ENCODE peak calls at places on chromosomes 2 and 18, in five cellular contexts. D is HL-60, B is tibial nerve, F is GM23338, V is upper lobe of right lung. R is an unnamed sample.

GRCh38 chr18:49817947-49818346 is 4.6 kb upstream of the ACAA2 start:
- DNase-seq in D (no peak), F (no peak), V (no peak), B (no peak), R (no peak)

GRCh38 chr2:39119732-39120520 is 925 bp downstream of the SOS1 start:
- DNase-seq in V (peak; percentile 84), D (no peak), B (peak; percentile 20), F (peak; percentile 61), R (no peak)

GRCh38 chr2:160271166-160272086 is 71.4 kb upstream of the ITGB6 start:
- DNase-seq in V (peak; percentile 73), B (no peak), D (no peak), F (peak; percentile 50), R (no peak)

GRCh38 chr2:136000502-136000901 is 15.1 kb upstream of the DARS1 start:
- DNase-seq in V (no peak), B (no peak), F (no peak), D (no peak), R (no peak)

GRCh38 chr2:239273280-239274234 is 127.3 kb downstream of the HDAC4 start:
- DNase-seq in V (peak; percentile 83), D (no peak), B (no peak), F (no peak), R (no peak)

GRCh38 chr2:54701029-54701428 is 22.4 kb upstream of the EML6 start:
- DNase-seq in V (no peak), B (no peak), F (no peak), D (no peak), R (no peak)

GRCh38 chr2:147689510-147689909 is 155.3 kb upstream of the ACVR2A start:
- DNase-seq in V (no peak), F (no peak), B (no peak), D (peak; percentile 45), R (no peak)

GRCh38 chr2:102439065-102439695 is 16.2 kb downstream of the IL18RAP start:
- DNase-seq in F (no peak), D (no peak), V (no peak), B (no peak), R (peak; percentile 16)

GRCh38 chr2:64221935-64222334 is 77.7 kb upstream of the PELI1 start:
- DNase-seq in V (no peak), B (no peak), D (no peak), F (no peak), R (no peak)

GRCh38 chr2:28269019-28269784 is 123.5 kb upstream of the FOSL2 start:
- DNase-seq in D (no peak), B (no peak), F (peak; percentile 40), V (no peak), R (no peak)

GRCh38 chr2:148660999-148661398 is 16.4 kb downstream of the EPC2 start:
- DNase-seq in D (no peak), B (no peak), V (no peak), F (no peak), R (no peak)

GRCh38 chr18:79424008-79424565 is 28.4 kb downstream of the NFATC1 start:
- DNase-seq in B (peak; percentile 82), D (no peak), F (no peak), V (no peak), R (no peak)

GRCh38 chr2:149084924-149085795 is 46.7 kb downstream of the LYPD6B start:
- DNase-seq in D (peak; percentile 66), V (no peak), F (no peak), B (no peak), R (peak; percentile 63)

GRCh38 chr2:44952143-44952805 is 10.8 kb downstream of the SIX3 start:
- DNase-seq in B (no peak), D (no peak), V (no peak), F (peak; percentile 92), R (no peak)

GRCh38 chr2:240502059-240502429 is 55.7 kb downstream of the ANKMY1 start:
- DNase-seq in V (no peak), B (no peak), F (no peak), D (no peak), R (no peak)

GRCh38 chr2:181457741-181458425 is 697 bp downstream of the ITGA4 start:
- DNase-seq in V (peak; percentile 71), D (peak; percentile 80), F (peak; percentile 53), B (no peak), R (no peak)

GRCh38 chr2:138648606-138649005 is 131.6 kb downstream of the NXPH2 start:
- DNase-seq in V (no peak), F (peak; percentile 52), B (no peak), D (no peak), R (no peak)

GRCh38 chr2:68715353-68716041 is 19.1 kb upstream of the ARHGAP25 start:
- DNase-seq in V (peak; percentile 71), F (peak; percentile 95), B (peak; percentile 34), D (peak; percentile 36), R (no peak)

GRCh38 chr2:10477443-10478297 is 29.5 kb upstream of the ODC1 start:
- DNase-seq in F (no peak), D (no peak), B (no peak), V (peak; percentile 47), R (no peak)

GRCh38 chr2:235563056-235563777 is 69.4 kb downstream of the AGAP1 start:
- DNase-seq in D (no peak), F (no peak), B (no peak), V (no peak), R (no peak)

GRCh38 chr2:190802133-190802532 is 78.5 kb upstream of the GLS start:
- DNase-seq in D (no peak), V (no peak), B (no peak), F (peak; percentile 63), R (no peak)

GRCh38 chr2:6771539-6772365 is 94.0 kb downstream of the CMPK2 start:
- DNase-seq in B (no peak), V (no peak), D (no peak), F (peak; percentile 41), R (no peak)

GRCh38 chr2:173574713-173575112 is 220.0 kb downstream of the CDCA7 start:
- DNase-seq in B (no peak), V (no peak), F (no peak), D (no peak), R (no peak)

GRCh38 chr2:54572636-54573531 is 116.8 kb downstream of the SPTBN1 start:
- DNase-seq in D (no peak), V (no peak), B (no peak), F (no peak), R (no peak)

GRCh38 chr18:73791081-73791480 is 356.6 kb downstream of the FBXO15 start:
- DNase-seq in F (no peak), D (no peak), B (no peak), V (no peak), R (no peak)

GRCh38 chr2:182827182-182827879 is 39.1 kb downstream of the FRZB start:
- DNase-seq in V (no peak), F (no peak), D (no peak), B (no peak), R (no peak)

GRCh38 chr2:237944302-237944701 is 22.5 kb upstream of the UBE2F start:
- DNase-seq in D (no peak), B (no peak), F (peak; percentile 38), V (no peak), R (no peak)

GRCh38 chr18:37563810-37564511 is 1.6 kb downstream of the CELF4 start:
- DNase-seq in F (no peak), V (no peak), B (no peak), D (no peak), R (no peak)
- TF ChIP-seq CTCF in F (no peak), V (no peak), B (no peak), D (no peak), R (no peak)

DNA sequence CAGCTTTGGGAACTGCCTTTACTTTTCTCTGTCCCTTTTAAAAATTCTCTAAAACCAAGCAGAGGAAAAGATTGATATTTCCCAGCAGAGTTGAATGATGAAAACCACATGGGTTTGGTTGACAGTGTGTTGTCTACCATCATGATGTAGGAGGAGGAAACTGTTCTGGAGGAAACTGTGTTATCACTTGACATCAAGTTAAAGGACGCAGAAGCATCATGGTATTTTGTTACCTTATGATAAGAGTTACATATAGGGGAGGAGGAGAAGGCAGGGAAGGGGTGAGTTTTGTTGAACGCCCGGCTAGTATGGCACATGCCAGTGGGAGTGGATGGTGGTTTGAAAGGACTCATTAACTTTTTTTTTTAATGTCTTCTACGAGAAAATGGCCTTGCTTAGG is 886 bp downstream of the TMEM17 start:
- DNase-seq in D (no peak), V (no peak), F (no peak), B (no peak), R (no peak)
- H3K4me3 ChIP-seq in D (peak overlapping the region; percentile 95), V (peak overlapping the region; percentile 69), F (peak overlapping the region; percentile 68), B (peak overlapping the region; percentile 69), R (no peak overlapping the region)

DNA sequence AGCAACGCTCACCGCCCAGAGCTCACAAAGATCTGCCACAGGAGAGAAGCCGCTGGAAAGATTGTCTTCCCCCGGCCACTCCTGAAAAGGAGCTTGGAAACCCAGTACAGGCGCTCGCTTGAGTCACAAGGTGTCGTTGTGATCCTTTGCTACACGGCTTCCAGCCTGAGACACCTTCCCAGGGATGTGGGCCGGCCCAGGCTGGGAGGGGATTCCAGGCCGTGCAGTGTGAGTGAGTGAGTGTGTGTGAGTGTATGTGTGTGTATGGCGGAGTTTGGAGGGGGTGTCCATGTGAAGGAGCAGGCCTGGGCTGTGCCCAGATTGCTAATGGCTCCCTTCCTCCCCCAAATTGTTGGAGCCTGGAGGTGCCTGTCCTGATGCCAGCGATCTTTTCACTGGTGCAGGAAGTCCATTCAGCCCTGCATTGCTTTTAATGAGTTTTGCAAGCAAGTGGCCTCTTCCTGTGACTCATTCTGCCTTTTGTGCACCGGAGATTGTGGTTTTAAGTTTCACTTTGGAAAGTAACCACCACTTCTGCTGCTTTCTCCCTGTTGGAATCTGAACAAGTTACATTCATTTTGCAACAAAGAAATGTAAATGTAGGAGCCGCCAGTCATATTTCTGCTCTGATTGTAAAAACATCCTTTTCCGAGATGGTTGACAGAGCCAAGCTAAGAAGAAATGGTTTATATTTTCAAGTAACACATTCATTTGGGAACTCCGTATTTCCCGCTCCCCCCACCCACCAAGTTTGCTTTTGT is 83.7 kb downstream of the LPIN1 start:
- DNase-seq in D (peak; percentile 86), B (peak; percentile 64), V (peak; percentile 82), F (peak; percentile 80), R (peak; percentile 93)
- TF ChIP-seq CTCF in D (no peak), B (no peak), V (peak; percentile 23), F (peak; percentile 72), R (peak; percentile 37)

DNA sequence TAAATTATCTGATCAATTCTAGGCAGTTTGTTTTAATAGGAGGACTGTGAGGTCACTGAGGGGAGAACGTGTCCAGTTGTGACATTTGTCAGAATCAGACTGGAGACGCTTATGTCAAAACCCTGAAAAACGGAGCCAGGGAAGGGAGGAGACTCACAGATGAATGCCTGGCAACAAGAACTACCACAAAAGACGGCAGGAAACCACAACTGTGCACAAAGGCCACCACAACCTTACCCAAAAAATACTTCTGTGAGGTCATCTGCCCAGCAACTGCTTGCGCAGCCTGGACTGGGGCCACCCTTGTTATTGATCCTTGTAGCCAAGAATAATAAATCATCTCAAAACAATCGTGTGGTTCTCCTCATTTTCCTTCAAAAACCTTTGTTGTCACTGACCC is 173.0 kb upstream of the ALKAL2 start:
- DNase-seq in V (no peak), D (no peak), F (no peak), B (no peak), R (no peak)
- H3K4me3 ChIP-seq in V (no peak overlapping the region), D (no peak overlapping the region), F (no peak overlapping the region), B (no peak overlapping the region), R (no peak overlapping the region)

GRCh38 chr2:112121682-112122254 is 16.4 kb upstream of the FBLN7 start:
- DNase-seq in V (no peak), D (no peak), F (peak; percentile 68), B (peak; percentile 64), R (no peak)
- TF ChIP-seq CTCF in V (peak; percentile 59), D (no peak), F (peak; percentile 60), B (peak; percentile 41), R (peak; percentile 39)

R was measured in AG04449.